ENCODE peak calls at places on chromosomes 6 and 20, in six cellular contexts. W is lower leg skin, D is cardiac fibroblast, G is esophagus squamous epithelium, A is A549, J is upper lobe of right lung. V is an unnamed sample.
A peak's percentile ranks its signal among the peaks of the same experiment; 100 is the strongest.

GRCh38 chr20:22918286-22918983 is 116.7 kb upstream of the SSTR4 start:
- DNase-seq in W (no peak), D (peak; percentile 28), G (no peak), A (no peak), J (no peak), V (no peak)

GRCh38 chr20:15047100-15047499 is 709.7 kb upstream of the FLRT3 start:
- DNase-seq in W (no peak), D (no peak), G (no peak), A (no peak), J (no peak), V (no peak)

GRCh38 chr6:149942461-149942829 is 631 bp downstream of the ULBP2 start:
- DNase-seq in W (no peak), D (no peak), G (no peak), A (no peak), J (no peak), V (no peak)

GRCh38 chr6:114735118-114735730 is 392.4 kb upstream of the HS3ST5 start:
- DNase-seq in W (no peak), D (no peak), G (no peak), A (no peak), J (no peak), V (no peak)

GRCh38 chr20:63124782-63125580 is 91.0 kb downstream of the YTHDF1 start:
- DNase-seq in W (no peak), D (no peak), G (no peak), A (no peak), J (peak; percentile 57), V (no peak)

GRCh38 chr6:90818163-90818562 is 231.3 kb upstream of the MAP3K7 start:
- DNase-seq in W (no peak), D (no peak), G (no peak), A (no peak), J (no peak), V (peak; percentile 1)

GRCh38 chr6:84340422-84340821 is 113.0 kb upstream of the CEP162 start:
- DNase-seq in W (no peak), D (no peak), G (no peak), A (no peak), J (no peak), V (no peak)

GRCh38 chr6:27019651-27020552 is 227.6 kb upstream of the PRSS16 start:
- DNase-seq in W (peak; percentile 59), D (peak; percentile 94), G (peak; percentile 18), A (peak; percentile 69), J (peak; percentile 92), V (peak; percentile 93)

GRCh38 chr20:63434599-63435378 is 37.7 kb downstream of the KCNQ2 start:
- DNase-seq in W (peak; percentile 33), D (peak; percentile 30), G (no peak), A (peak; percentile 89), J (peak; percentile 75), V (peak; percentile 62)

GRCh38 chr20:56440346-56441007 is 27.9 kb upstream of the RTF2 start:
- DNase-seq in W (no peak), D (no peak), G (no peak), A (no peak), J (no peak), V (no peak)

GRCh38 chr6:44441091-44441855 is 53.8 kb downstream of the CDC5L start:
- DNase-seq in W (no peak), D (no peak), G (no peak), A (no peak), J (no peak), V (no peak)

GRCh38 chr6:129497591-129498555 is 212.1 kb downstream of the ARHGAP18 start:
- DNase-seq in W (no peak), D (no peak), G (no peak), A (no peak), J (no peak), V (peak; percentile 48)

GRCh38 chr20:20369353-20370086 is 1.6 kb downstream of the INSM1 start:
- DNase-seq in W (no peak), D (no peak), G (no peak), A (no peak), J (no peak), V (no peak)

GRCh38 chr6:134752445-134752844 is 197.5 kb downstream of the ALDH8A1 start:
- DNase-seq in W (no peak), D (no peak), G (no peak), A (no peak), J (no peak), V (no peak)

GRCh38 chr6:16243055-16243454 is 4.7 kb downstream of the GMPR start:
- DNase-seq in W (no peak), D (peak; percentile 80), G (no peak), A (no peak), J (no peak), V (peak; percentile 42)

GRCh38 chr20:49063279-49063678 is 17.2 kb downstream of the CSE1L start:
- DNase-seq in W (no peak), D (no peak), G (no peak), A (no peak), J (no peak), V (no peak)

GRCh38 chr20:62918830-62919229 is 7.5 kb downstream of the DIDO1 start:
- DNase-seq in W (no peak), D (no peak), G (no peak), A (no peak), J (no peak), V (no peak)

GRCh38 chr6:38702471-38703397 is at the start of gene GLO1:
- DNase-seq in W (peak; percentile 98), D (peak; percentile 99), G (peak; percentile 85), A (peak; percentile 94), J (peak; percentile 98), V (peak; percentile 99)

GRCh38 chr6:13874191-13874549 is 50.6 kb upstream of the RNF182 start:
- DNase-seq in W (no peak), D (no peak), G (no peak), A (no peak), J (no peak), V (no peak)

GRCh38 chr6:40695114-40695513 is 108.0 kb upstream of the LRFN2 start:
- DNase-seq in W (no peak), D (no peak), G (no peak), A (no peak), J (no peak), V (no peak)

GRCh38 chr20:58995461-58996225 is 11.4 kb downstream of the CTSZ start:
- DNase-seq in W (no peak), D (no peak), G (no peak), A (no peak), J (no peak), V (no peak)

GRCh38 chr20:44407402-44408184 is 52.1 kb downstream of the HNF4A start:
- DNase-seq in W (no peak), D (peak; percentile 37), G (no peak), A (peak; percentile 66), J (no peak), V (peak; percentile 17)

GRCh38 chr6:110714143-110714542 is 101.1 kb downstream of the CDK19 start:
- DNase-seq in W (no peak), D (no peak), G (no peak), A (no peak), J (no peak), V (no peak)

GRCh38 chr6:31795616-31796298 is at the start of gene VARS1:
- DNase-seq in W (peak; percentile 83), D (peak; percentile 94), G (peak; percentile 47), A (peak; percentile 88), J (peak; percentile 98), V (peak; percentile 89)

GRCh38 chr20:59830107-59831023 is 103.1 kb downstream of the SYCP2 start:
- DNase-seq in W (peak; percentile 6), D (no peak), G (no peak), A (no peak), J (no peak), V (no peak)

GRCh38 chr6:30013296-30013922 is 47.7 kb upstream of the POLR1H start:
- DNase-seq in W (no peak), D (no peak), G (no peak), A (peak; percentile 3), J (no peak), V (peak; percentile 5)

GRCh38 chr6:100099189-100100074 is 105.4 kb upstream of the MCHR2 start:
- DNase-seq in W (no peak), D (peak; percentile 44), G (no peak), A (no peak), J (no peak), V (no peak)
- TF ChIP-seq CTCF in W (no peak), D (peak; percentile 39), G (no peak), A (peak; percentile 57), J (peak; percentile 53), V (peak; percentile 71)

GRCh38 chr6:153140299-153140698 is 9.2 kb upstream of the RGS17 start:
- DNase-seq in W (no peak), D (no peak), G (no peak), A (no peak), J (no peak), V (no peak)
- H3K4me3 ChIP-seq in W (no peak overlapping the region), D (no peak overlapping the region), G (no peak overlapping the region), A (no peak overlapping the region), J (no peak overlapping the region), V (no peak overlapping the region)

DNA sequence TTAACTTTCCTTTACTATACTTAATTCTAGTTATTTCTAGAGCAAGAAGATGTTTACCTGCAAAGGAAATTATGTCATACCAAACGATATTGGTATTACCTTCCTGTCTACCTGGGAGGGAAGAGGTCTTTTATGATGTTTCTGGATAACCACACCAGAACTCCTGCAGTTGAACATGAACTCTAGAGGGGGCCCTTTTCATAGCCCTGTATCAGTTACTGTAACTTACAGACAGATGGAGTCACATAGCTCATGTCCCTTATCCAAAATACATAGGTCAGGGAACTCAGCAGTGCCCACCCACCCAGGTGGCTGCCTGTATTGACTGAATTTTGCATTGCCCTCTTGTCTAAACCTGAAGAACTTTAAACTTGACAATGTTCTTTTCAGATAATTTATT is 35.1 kb upstream of the MYL9 start:
- DNase-seq in W (no peak), D (no peak), G (no peak), A (peak; percentile 44), J (no peak), V (no peak)
- TF ChIP-seq CTCF in W (no peak), D (peak; percentile 51), G (peak; percentile 13), A (peak; percentile 46), J (no peak), V (peak; percentile 37)

GRCh38 chr6:2951723-2952122 is 19.6 kb downstream of the SERPINB6 start:
- DNase-seq in W (peak; percentile 40), D (no peak), G (no peak), A (no peak), J (no peak), V (no peak)

GRCh38 chr6:2949536-2950083 is 21.8 kb downstream of the SERPINB6 start:
- DNase-seq in W (no peak), D (no peak), G (no peak), A (no peak), J (no peak), V (no peak)

GRCh38 chr6:2950713-2951112 is 20.7 kb downstream of the SERPINB6 start:
- DNase-seq in W (no peak), D (no peak), G (no peak), A (no peak), J (no peak), V (no peak)

GRCh38 chr6:2953098-2953497 is 18.3 kb downstream of the SERPINB6 start:
- DNase-seq in W (no peak), D (no peak), G (no peak), A (no peak), J (no peak), V (no peak)

DNA sequence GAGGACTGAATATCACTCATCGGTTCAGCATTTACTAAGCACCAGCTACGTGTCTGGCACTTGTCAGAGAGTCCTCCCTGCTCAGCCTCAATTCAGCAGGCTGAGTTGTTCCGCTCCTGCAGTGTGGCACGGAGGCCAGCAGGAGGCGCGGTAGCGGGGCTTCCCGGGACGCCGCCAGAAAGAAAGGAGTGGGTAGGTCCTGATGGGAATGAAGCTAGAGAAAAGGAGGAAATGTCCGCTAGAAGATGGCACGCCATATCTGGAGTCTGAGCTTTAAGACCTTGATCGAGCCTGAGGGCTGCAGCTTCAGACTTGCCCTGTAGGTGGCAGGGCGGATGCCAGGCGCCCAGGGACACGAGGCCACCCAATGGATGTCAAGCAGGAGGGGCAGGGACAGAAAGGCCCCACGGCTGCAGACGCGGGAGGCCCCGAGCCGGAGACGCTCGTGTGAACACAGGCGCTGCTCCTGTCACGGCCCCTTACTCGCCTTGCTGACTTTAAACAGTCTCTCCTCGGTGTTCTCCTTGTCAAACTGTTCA is 18.7 kb downstream of the SERPINB6 start:
- DNase-seq in W (peak; percentile 59), D (peak; percentile 93), G (no peak), A (peak; percentile 58), J (peak; percentile 88), V (peak; percentile 95)
- H3K4me3 ChIP-seq in W (no peak overlapping the region), D (no peak overlapping the region), G (no peak overlapping the region), A (no peak overlapping the region), J (no peak overlapping the region), V (no peak overlapping the region)